ENCODE peak calls at places on chromosome 14, in seven cellular contexts. H is AG04450; C is stimulated activated CD4-positive, alpha-beta T cell treated with anti-CD3 and anti-CD28 coated beads, Interleukin-15, amount 100 ng/mL, for 1 hour; Y is effector memory CD8-positive, alpha-beta T cell; L is uterus; X is WERI-Rb-1; O is hypothalamus. J is an unnamed sample.

GRCh38 chr14:31360919-31361662 is 59.3 kb downstream of the HEATR5A start:
- DNase-seq in H (no peak), C (no peak), Y (no peak), L (no peak), X (no peak), O (no peak), J (no peak)

GRCh38 chr14:59845245-59845644 is 25.3 kb downstream of the RTN1 start:
- DNase-seq in H (no peak), C (no peak), Y (no peak), L (no peak), X (no peak), O (no peak), J (no peak)

GRCh38 chr14:68598621-68599447 is 194.0 kb downstream of the ZFP36L1 start:
- DNase-seq in H (peak), C (no peak), Y (no peak), L (peak), X (no peak), O (peak), J (no peak)

GRCh38 chr14:81668626-81669274 is 135.1 kb upstream of the SEL1L start:
- DNase-seq in H (no peak), C (no peak), Y (no peak), L (no peak), X (no peak), O (no peak), J (no peak)

GRCh38 chr14:105375635-105376057 is 22.7 kb upstream of the TEX22 start:
- DNase-seq in H (no peak), C (no peak), Y (no peak), L (no peak), X (no peak), O (no peak), J (no peak)

GRCh38 chr14:49879683-49880204 is 13.1 kb upstream of the ARF6 start:
- DNase-seq in H (no peak), C (no peak), Y (peak), L (peak), X (peak), O (no peak), J (peak)

GRCh38 chr14:81990312-81990761 is 456.7 kb upstream of the SEL1L start:
- DNase-seq in H (peak), C (no peak), Y (no peak), L (peak), X (peak), O (peak), J (peak)

GRCh38 chr14:64604854-64605253 is 55.1 kb downstream of the PPP1R36 start:
- DNase-seq in H (no peak), C (no peak), Y (no peak), L (no peak), X (no peak), O (no peak), J (no peak)

GRCh38 chr14:91228112-91229004 is 16.1 kb downstream of the GPR68 start:
- DNase-seq in H (no peak), C (peak), Y (peak), L (no peak), X (no peak), O (no peak), J (peak)

GRCh38 chr14:96408608-96409007 is 16.7 kb downstream of the AK7 start:
- DNase-seq in H (no peak), C (no peak), Y (no peak), L (no peak), X (no peak), O (no peak), J (no peak)

GRCh38 chr14:36952702-36953101 is 219.7 kb downstream of the SLC25A21 start:
- DNase-seq in H (no peak), C (no peak), Y (no peak), L (no peak), X (no peak), O (no peak), J (no peak)

GRCh38 chr14:93522221-93522620 is 91.5 kb downstream of the UNC79 start:
- DNase-seq in H (no peak), C (no peak), Y (no peak), L (no peak), X (no peak), O (no peak), J (no peak)

GRCh38 chr14:64720190-64720589 is 16.0 kb downstream of the PLEKHG3 start:
- DNase-seq in H (peak), C (no peak), Y (no peak), L (no peak), X (no peak), O (no peak), J (no peak)

GRCh38 chr14:63134801-63135200 is 69.4 kb upstream of the RHOJ start:
- DNase-seq in H (no peak), C (no peak), Y (no peak), L (no peak), X (no peak), O (no peak), J (no peak)

GRCh38 chr14:80055912-80056801 is 155.1 kb downstream of the DIO2 start:
- DNase-seq in H (peak), C (no peak), Y (no peak), L (no peak), X (peak), O (no peak), J (no peak)

GRCh38 chr14:54815016-54815415 is 87.6 kb downstream of the GCH1 start:
- DNase-seq in H (no peak), C (no peak), Y (no peak), L (no peak), X (no peak), O (no peak), J (no peak)

GRCh38 chr14:89445252-89445973 is 28.4 kb upstream of the FOXN3 start:
- DNase-seq in H (no peak), C (no peak), Y (no peak), L (no peak), X (no peak), O (no peak), J (no peak)

GRCh38 chr14:68518910-68519686 is 273.8 kb downstream of the ZFP36L1 start:
- DNase-seq in H (no peak), C (no peak), Y (no peak), L (peak), X (no peak), O (no peak), J (no peak)

GRCh38 chr14:22748691-22749090 is 17.8 kb upstream of the OXA1L start:
- DNase-seq in H (no peak), C (no peak), Y (no peak), L (no peak), X (no peak), O (no peak), J (peak)

GRCh38 chr14:20262642-20263128 is 23.6 kb downstream of the OR11H4 start:
- DNase-seq in H (no peak), C (no peak), Y (no peak), L (no peak), X (no peak), O (no peak), J (no peak)

GRCh38 chr14:54746019-54746418 is 156.6 kb downstream of the GCH1 start:
- DNase-seq in H (no peak), C (no peak), Y (no peak), L (no peak), X (no peak), O (no peak), J (no peak)

GRCh38 chr14:72638021-72638420 is 255.9 kb downstream of the DPF3 start:
- DNase-seq in H (peak), C (no peak), Y (no peak), L (no peak), X (no peak), O (no peak), J (no peak)

GRCh38 chr14:100911665-100912316 is 8.3 kb upstream of the RTL1 start:
- DNase-seq in H (no peak), C (no peak), Y (no peak), L (no peak), X (no peak), O (no peak), J (no peak)

GRCh38 chr14:89543420-89543790 is 126.4 kb upstream of the FOXN3 start:
- DNase-seq in H (no peak), C (no peak), Y (no peak), L (no peak), X (no peak), O (no peak), J (no peak)

GRCh38 chr14:69997849-69998248 is 118.6 kb downstream of the SMOC1 start:
- DNase-seq in H (peak), C (no peak), Y (no peak), L (no peak), X (no peak), O (no peak), J (no peak)

GRCh38 chr14:68174446-68174845 is 354.9 kb downstream of the RAD51B start:
- DNase-seq in H (no peak), C (no peak), Y (no peak), L (no peak), X (no peak), O (no peak), J (no peak)